ENCODE peak calls at places on chromosomes 2 and 18, in four cellular contexts. J, T, K and S are unnamed samples.

GRCh38 chr2:3664925-3665324 is 6.9 kb downstream of the ALLC start:
- DNase-seq in J (no peak), T (no peak), K (no peak), S (no peak)

GRCh38 chr2:109129356-109129920 is 433 bp downstream of the SH3RF3 start:
- DNase-seq in J (no peak), T (no peak), K (peak; percentile 29), S (peak; percentile 50)

GRCh38 chr18:23227729-23228075 is 92.4 kb downstream of the CABLES1 start:
- DNase-seq in J (no peak), T (no peak), K (no peak), S (no peak)

GRCh38 chr2:150759531-150759930 is 272.1 kb upstream of the RND3 start:
- DNase-seq in J (no peak), T (no peak), K (no peak), S (no peak)

GRCh38 chr2:36399050-36399449 is 43.5 kb downstream of the CRIM1 start:
- DNase-seq in J (no peak), T (no peak), K (no peak), S (no peak)

GRCh38 chr2:23330214-23330613 is 54.8 kb upstream of the KLHL29 start:
- DNase-seq in J (no peak), T (peak; percentile 37), K (no peak), S (no peak)

GRCh38 chr18:48918156-48918555 is 32.6 kb downstream of the SMAD7 start:
- DNase-seq in J (no peak), T (no peak), K (no peak), S (no peak)

GRCh38 chr18:74353169-74353775 is 37.6 kb downstream of the C18orf63 start:
- DNase-seq in J (peak; percentile 24), T (no peak), K (peak; percentile 45), S (no peak)

GRCh38 chr2:54618646-54619565 is 104.6 kb upstream of the EML6 start:
- DNase-seq in J (no peak), T (no peak), K (no peak), S (no peak)

GRCh38 chr2:62291517-62292137 is 95.7 kb downstream of the B3GNT2 start:
- DNase-seq in J (no peak), T (no peak), K (no peak), S (no peak)

GRCh38 chr2:233835230-233836186 is 18.8 kb downstream of the HJURP start:
- DNase-seq in J (no peak), T (no peak), K (no peak), S (no peak)

GRCh38 chr18:44895176-44895798 is 214.6 kb downstream of the SETBP1 start:
- DNase-seq in J (peak; percentile 53), T (peak; percentile 11), K (peak; percentile 71), S (no peak)

GRCh38 chr18:23316986-23317385 is 136.1 kb upstream of the RIOK3 start:
- DNase-seq in J (no peak), T (no peak), K (no peak), S (no peak)

GRCh38 chr2:43748333-43748732 is 25.5 kb upstream of the DYNC2LI1 start:
- DNase-seq in J (no peak), T (no peak), K (no peak), S (no peak)

GRCh38 chr2:147424766-147425165 is 420.1 kb upstream of the ACVR2A start:
- DNase-seq in J (no peak), T (no peak), K (no peak), S (no peak)

GRCh38 chr2:150792780-150793300 is 305.4 kb upstream of the RND3 start:
- DNase-seq in J (no peak), T (no peak), K (no peak), S (no peak)

GRCh38 chr2:161557538-161557937 is 66.7 kb upstream of the SLC4A10 start:
- DNase-seq in J (no peak), T (no peak), K (no peak), S (no peak)

GRCh38 chr2:121699421-121700328 is 37.0 kb downstream of the NIFK start:
- DNase-seq in J (peak; percentile 60), T (peak; percentile 34), K (peak; percentile 96), S (peak; percentile 64)

GRCh38 chr2:102126660-102127059 is 15.9 kb upstream of the IL1R1 start:
- DNase-seq in J (no peak), T (no peak), K (no peak), S (no peak)

GRCh38 chr18:5073026-5073944 is 123.8 kb downstream of the AKAIN1 start:
- DNase-seq in J (no peak), T (peak; percentile 47), K (peak; percentile 44), S (no peak)

GRCh38 chr2:88866756-88867155 is 175.3 kb downstream of the RPIA start:
- DNase-seq in J (no peak), T (no peak), K (peak; percentile 88), S (no peak)

GRCh38 chr18:9433616-9434239 is 41.6 kb upstream of the RALBP1 start:
- DNase-seq in J (no peak), T (no peak), K (peak; percentile 36), S (peak; percentile 38)

GRCh38 chr2:204051476-204051875 is 114.9 kb downstream of the ICOS start:
- DNase-seq in J (no peak), T (peak; percentile 8), K (no peak), S (no peak)

GRCh38 chr18:48990497-48991298 is 39.9 kb upstream of the SMAD7 start:
- DNase-seq in J (no peak), T (peak; percentile 23), K (no peak), S (no peak)

GRCh38 chr2:231321556-231322334 is 73.8 kb upstream of the B3GNT7 start:
- DNase-seq in J (no peak), T (no peak), K (peak; percentile 94), S (peak; percentile 26)

GRCh38 chr2:73983322-73984202 is 1.1 kb upstream of the TET3 start:
- DNase-seq in J (no peak), T (no peak), K (peak; percentile 45), S (no peak)

GRCh38 chr2:230666885-230667712 is 45.5 kb upstream of the CAB39 start:
- DNase-seq in J (no peak), T (no peak), K (peak; percentile 89), S (no peak)

GRCh38 chr18:21330122-21330701 is 88.2 kb downstream of the GREB1L start:
- DNase-seq in J (no peak), T (no peak), K (no peak), S (no peak)

GRCh38 chr2:241417626-241418025 is 61.5 kb downstream of the FARP2 start:
- DNase-seq in J (no peak), T (no peak), K (no peak), S (no peak)

GRCh38 chr2:65358690-65359400 is 73.6 kb downstream of the SPRED2 start:
- DNase-seq in J (no peak), T (no peak), K (no peak), S (no peak)

GRCh38 chr18:75679347-75679746 is 251.8 kb upstream of the SMIM21 start:
- DNase-seq in J (no peak), T (no peak), K (no peak), S (no peak)

GRCh38 chr2:201964631-201965206 is 68.9 kb upstream of the FZD7 start:
- DNase-seq in J (no peak), T (no peak), K (no peak), S (no peak)

GRCh38 chr2:107669335-107669734 is 157.4 kb upstream of the RGPD4 start:
- DNase-seq in J (no peak), T (peak; percentile 17), K (no peak), S (no peak)

GRCh38 chr18:43486462-43486861 is 209.2 kb upstream of the SYT4 start:
- DNase-seq in J (no peak), T (no peak), K (no peak), S (no peak)

GRCh38 chr2:10500601-10501361 is 52.7 kb upstream of the ODC1 start:
- DNase-seq in J (no peak), T (no peak), K (no peak), S (no peak)

GRCh38 chr2:10499911-10500521 is 51.9 kb upstream of the ODC1 start:
- DNase-seq in J (no peak), T (no peak), K (no peak), S (no peak)

GRCh38 chr2:10497797-10498251 is 49.7 kb upstream of the ODC1 start:
- DNase-seq in J (no peak), T (peak; percentile 90), K (peak; percentile 80), S (no peak)

GRCh38 chr2:10499275-10499907 is 51.3 kb upstream of the ODC1 start:
- DNase-seq in J (no peak), T (no peak), K (no peak), S (no peak)

GRCh38 chr2:10498525-10499274 is 50.6 kb upstream of the ODC1 start:
- DNase-seq in J (no peak), T (no peak), K (no peak), S (no peak)
- TF ChIP-seq SPI1 in J (no peak), T (no peak), K (no peak), S (no peak)

GRCh38 chr2:168340931-168341330 is 93.5 kb upstream of the STK39 start:
- DNase-seq in J (no peak), T (no peak), K (no peak), S (no peak)

GRCh38 chr2:168338292-168338691 is 90.9 kb upstream of the STK39 start:
- DNase-seq in J (no peak), T (no peak), K (no peak), S (no peak)

GRCh38 chr2:168338803-168339437 is 91.5 kb upstream of the STK39 start:
- DNase-seq in J (no peak), T (no peak), K (no peak), S (no peak)

DNA sequence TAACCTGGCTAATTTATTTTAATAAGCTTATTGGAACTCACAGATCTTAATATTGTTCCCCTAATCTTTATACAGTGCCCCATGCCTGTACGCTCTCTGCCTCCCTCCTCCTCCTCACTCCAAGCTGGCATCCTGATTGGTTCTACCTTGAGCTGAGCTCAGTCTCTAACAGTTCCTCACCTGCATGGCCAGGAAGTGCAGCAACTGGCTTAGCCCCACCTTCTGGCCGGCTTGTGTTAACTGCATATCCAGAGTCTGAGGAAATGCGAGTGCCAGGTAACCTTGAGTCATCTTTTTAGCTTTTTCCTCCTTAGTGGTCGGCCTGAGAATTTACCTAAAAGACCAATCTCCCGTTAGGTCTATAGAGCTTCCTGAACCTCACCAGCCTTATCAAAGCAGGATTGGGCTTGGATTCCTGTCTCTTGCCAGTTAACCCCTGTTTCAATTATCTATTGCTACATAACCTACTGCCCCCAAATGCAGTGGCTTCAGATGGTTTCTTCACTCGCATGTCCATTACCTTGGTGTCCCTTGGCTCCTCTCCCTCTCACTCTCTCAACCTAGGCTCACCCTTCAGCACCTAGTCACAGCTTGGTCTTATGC is 89.5 kb upstream of the STK39 start:
- DNase-seq in J (no peak), T (no peak), K (peak; percentile 34), S (no peak)
- TF ChIP-seq SPI1 in J (no peak), T (peak; percentile 37), K (peak; percentile 41), S (peak; percentile 6)

GRCh38 chr2:47551800-47552525 is 149.0 kb downstream of the MSH2 start:
- DNase-seq in J (no peak), T (no peak), K (no peak), S (no peak)
- TF ChIP-seq SPI1 in J (no peak), T (no peak), K (no peak), S (no peak)

GRCh38 chr18:69596345-69596744 is 195.7 kb downstream of the DOK6 start:
- DNase-seq in J (no peak), T (no peak), K (no peak), S (no peak)

GRCh38 chr18:69597561-69597960 is 196.9 kb downstream of the DOK6 start:
- DNase-seq in J (no peak), T (no peak), K (no peak), S (no peak)

DNA sequence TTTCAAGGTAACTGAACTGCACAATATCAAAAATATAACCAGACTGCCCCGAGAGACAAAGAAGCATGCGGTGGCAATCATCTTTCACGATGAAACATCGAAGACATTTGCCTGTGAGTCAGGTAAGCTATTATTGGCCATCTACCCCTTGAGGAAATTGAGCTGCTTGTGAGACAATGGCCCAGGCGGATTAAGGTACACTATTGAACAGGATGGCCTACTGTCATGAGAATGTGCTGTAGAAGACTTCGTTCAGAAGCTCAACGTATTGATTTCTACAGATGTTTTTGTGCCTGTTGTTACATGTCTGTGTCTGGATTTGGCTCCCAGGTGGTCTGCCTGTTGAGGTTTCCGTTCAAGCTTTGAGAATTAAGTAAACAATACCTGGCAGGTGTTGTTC is 198.7 kb downstream of the DOK6 start:
- DNase-seq in J (no peak), T (no peak), K (no peak), S (no peak)
- TF ChIP-seq SPI1 in J (no peak), T (no peak), K (no peak), S (no peak)